ENCODE peak calls at places on chromosome 7, in four cellular contexts. Z is heart right ventricle, M is nucleus accumbens, W is choroid plexus epithelial cell. P is an unnamed sample.

GRCh38 chr7:130988443-130988842 is 254.4 kb upstream of the KLF14 start:
- DNase-seq in Z (no peak), M (no peak), W (no peak), P (no peak)

GRCh38 chr7:41855798-41856197 is 152.9 kb upstream of the INHBA start:
- DNase-seq in Z (no peak), M (no peak), W (no peak), P (no peak)

GRCh38 chr7:107118109-107118900 is 50.5 kb upstream of the HBP1 start:
- DNase-seq in Z (no peak), M (no peak), W (peak), P (no peak)

GRCh38 chr7:95608344-95609173 is 12.2 kb upstream of the PDK4 start:
- DNase-seq in Z (peak), M (peak), W (peak), P (peak)

GRCh38 chr7:69932034-69932628 is 333.9 kb downstream of the AUTS2 start:
- DNase-seq in Z (no peak), M (peak), W (peak), P (no peak)

GRCh38 chr7:27116962-27117686 is 13.4 kb downstream of the HOXA4 start:
- DNase-seq in Z (no peak), M (no peak), W (no peak), P (no peak)

GRCh38 chr7:43906327-43907010 is at the start of gene URGCP:
- DNase-seq in Z (peak), M (no peak), W (peak), P (peak)

GRCh38 chr7:38656976-38657375 is 25.8 kb upstream of the AMPH start:
- DNase-seq in Z (no peak), M (no peak), W (peak), P (no peak)

GRCh38 chr7:16268821-16269768 is 152.2 kb downstream of the CRPPA start:
- DNase-seq in Z (no peak), M (no peak), W (peak), P (no peak)

GRCh38 chr7:156676263-156676662 is 35.7 kb downstream of the RNF32 start:
- DNase-seq in Z (no peak), M (no peak), W (no peak), P (no peak)

GRCh38 chr7:44608916-44609648 is 2.7 kb downstream of the OGDH start:
- DNase-seq in Z (no peak), M (no peak), W (no peak), P (no peak)

GRCh38 chr7:30437823-30438574 is 40.6 kb downstream of the NOD1 start:
- DNase-seq in Z (no peak), M (no peak), W (no peak), P (no peak)

GRCh38 chr7:151830121-151830815 is 46.6 kb downstream of the PRKAG2 start:
- DNase-seq in Z (no peak), M (no peak), W (no peak), P (no peak)

GRCh38 chr7:129950191-129950940 is 2.4 kb downstream of the UBE2H start:
- DNase-seq in Z (no peak), M (no peak), W (peak), P (no peak)

GRCh38 chr7:43584200-43584586 is 1.3 kb downstream of the STK17A start:
- DNase-seq in Z (no peak), M (no peak), W (peak), P (peak)

GRCh38 chr7:7438851-7439250 is 96.8 kb downstream of the COL28A1 start:
- DNase-seq in Z (no peak), M (no peak), W (peak), P (no peak)

GRCh38 chr7:47452295-47452694 is 129.6 kb downstream of the TNS3 start:
- DNase-seq in Z (no peak), M (no peak), W (no peak), P (no peak)

GRCh38 chr7:155864271-155864985 is 52.2 kb upstream of the SHH start:
- DNase-seq in Z (no peak), M (no peak), W (no peak), P (no peak)

GRCh38 chr7:91266931-91267557 is 2.8 kb downstream of the FZD1 start:
- DNase-seq in Z (peak), M (no peak), W (peak), P (peak)

GRCh38 chr7:107614425-107614824 is 34.4 kb downstream of the BCAP29 start:
- DNase-seq in Z (no peak), M (no peak), W (peak), P (no peak)

GRCh38 chr7:151351027-151351426 is 9.4 kb downstream of the NUB1 start:
- DNase-seq in Z (no peak), M (no peak), W (no peak), P (no peak)

GRCh38 chr7:99468336-99468918 is 2.5 kb upstream of the ATP5MF start:
- DNase-seq in Z (no peak), M (no peak), W (no peak), P (peak)

GRCh38 chr7:102412548-102412947 is 16.4 kb downstream of the PRKRIP1 start:
- DNase-seq in Z (peak), M (no peak), W (peak), P (peak)

GRCh38 chr7:120436487-120437060 is 163.6 kb downstream of the KCND2 start:
- DNase-seq in Z (no peak), M (no peak), W (no peak), P (no peak)

GRCh38 chr7:156988605-156989185 is 21.8 kb downstream of the MNX1 start:
- DNase-seq in Z (no peak), M (no peak), W (no peak), P (no peak)

GRCh38 chr7:100875356-100875751 is 451 bp downstream of the SRRT start:
- DNase-seq in Z (no peak), M (no peak), W (no peak), P (no peak)

GRCh38 chr7:118845787-118846186 is 621.3 kb downstream of the ANKRD7 start:
- DNase-seq in Z (no peak), M (no peak), W (no peak), P (no peak)

GRCh38 chr7:140525741-140526140 is 46.4 kb upstream of the MKRN1 start:
- DNase-seq in Z (no peak), M (no peak), W (no peak), P (no peak)

GRCh38 chr7:55177068-55177530 is 158.3 kb downstream of the EGFR start:
- DNase-seq in Z (no peak), M (no peak), W (no peak), P (no peak)

GRCh38 chr7:130293521-130293920 is 560 bp downstream of the CPA4 start:
- DNase-seq in Z (no peak), M (no peak), W (no peak), P (no peak)

GRCh38 chr7:93558705-93559614 is 15.6 kb downstream of the CALCR start:
- DNase-seq in Z (no peak), M (no peak), W (peak), P (no peak)

GRCh38 chr7:122886357-122887081 is at the start of gene CADPS2:
- DNase-seq in Z (peak), M (no peak), W (peak), P (peak)

GRCh38 chr7:43834463-43835251 is 34.7 kb downstream of the MRPS24 start:
- DNase-seq in Z (no peak), M (no peak), W (peak), P (no peak)

GRCh38 chr7:158527495-158527894 is 60.1 kb downstream of the PTPRN2 start:
- DNase-seq in Z (no peak), M (no peak), W (no peak), P (no peak)